ENCODE peak calls at places on chromosomes 2 and 18, in five cellular contexts. W is cardiac muscle cell, U is mucosa of descending colon, P is AG04450, D is GM23338. X is an unnamed sample.

GRCh38 chr18:43789234-43790000 is 512.1 kb upstream of the SYT4 start:
- DNase-seq in W (peak), U (no peak), P (no peak), D (peak), X (peak)

GRCh38 chr2:53896864-53897263 is 37.1 kb upstream of the GPR75 start:
- DNase-seq in W (no peak), U (no peak), P (peak), D (no peak), X (peak)

GRCh38 chr2:168944065-168944464 is 43.0 kb downstream of the G6PC2 start:
- DNase-seq in W (no peak), U (no peak), P (no peak), D (peak), X (peak)

GRCh38 chr2:53880756-53881155 is 21.0 kb upstream of the GPR75 start:
- DNase-seq in W (no peak), U (no peak), P (no peak), D (no peak), X (peak)

GRCh38 chr18:9631814-9632496 is 17.6 kb upstream of the PPP4R1 start:
- DNase-seq in W (no peak), U (no peak), P (peak), D (no peak), X (peak)

GRCh38 chr2:215145611-215146010 is 7.2 kb upstream of the ABCA12 start:
- DNase-seq in W (no peak), U (no peak), P (no peak), D (no peak), X (no peak)

GRCh38 chr18:73461780-73462059 is 593.9 kb upstream of the NETO1 start:
- DNase-seq in W (no peak), U (no peak), P (no peak), D (no peak), X (peak)

GRCh38 chr18:8507361-8507760 is 101.9 kb upstream of the RAB12 start:
- DNase-seq in W (peak), U (no peak), P (no peak), D (peak), X (peak)

GRCh38 chr2:85235281-85235680 is 92.5 kb downstream of the TGOLN2 start:
- DNase-seq in W (no peak), U (no peak), P (no peak), D (no peak), X (no peak)

GRCh38 chr2:42457011-42457410 is 36.8 kb downstream of the KCNG3 start:
- DNase-seq in W (no peak), U (no peak), P (no peak), D (peak), X (no peak)

GRCh38 chr2:240149943-240150784 is 9.7 kb upstream of the OTOS start:
- DNase-seq in W (peak), U (no peak), P (no peak), D (peak), X (peak)

GRCh38 chr2:181077128-181077709 is 96.8 kb downstream of the UBE2E3 start:
- DNase-seq in W (peak), U (no peak), P (no peak), D (peak), X (peak)

GRCh38 chr2:55519908-55520885 is 679 bp downstream of the CFAP36 start:
- DNase-seq in W (peak), U (no peak), P (no peak), D (peak), X (peak)

GRCh38 chr2:18605115-18605514 is 15.7 kb upstream of the NT5C1B start:
- DNase-seq in W (no peak), U (no peak), P (no peak), D (no peak), X (no peak)

GRCh38 chr2:188102881-188103280 is 188.8 kb upstream of the GULP1 start:
- DNase-seq in W (no peak), U (no peak), P (no peak), D (no peak), X (no peak)

GRCh38 chr18:9535430-9535972 is 60.2 kb downstream of the RALBP1 start:
- DNase-seq in W (no peak), U (no peak), P (peak), D (no peak), X (peak)

GRCh38 chr2:54539683-54540082 is 83.6 kb downstream of the SPTBN1 start:
- DNase-seq in W (no peak), U (no peak), P (no peak), D (no peak), X (no peak)

GRCh38 chr2:108917078-108917440 is 72.0 kb downstream of the EDAR start:
- DNase-seq in W (no peak), U (no peak), P (peak), D (no peak), X (peak)

GRCh38 chr2:71129114-71129890 is 727 bp downstream of the MCEE start:
- DNase-seq in W (no peak), U (no peak), P (no peak), D (no peak), X (peak)

GRCh38 chr2:33131820-33132219 is 185.1 kb downstream of the LTBP1 start:
- DNase-seq in W (no peak), U (no peak), P (no peak), D (no peak), X (no peak)

GRCh38 chr2:170836027-170836426 is 19.3 kb downstream of the GAD1 start:
- DNase-seq in W (no peak), U (no peak), P (no peak), D (no peak), X (no peak)

GRCh38 chr18:22564036-22564435 is 146.3 kb upstream of the CTAGE1 start:
- DNase-seq in W (no peak), U (no peak), P (no peak), D (no peak), X (peak)

GRCh38 chr2:132665401-132665800 is 4.6 kb downstream of the LYPD1 start:
- DNase-seq in W (no peak), U (no peak), P (no peak), D (no peak), X (no peak)

GRCh38 chr2:152405206-152406118 is 70.5 kb downstream of the FMNL2 start:
- DNase-seq in W (no peak), U (no peak), P (no peak), D (no peak), X (peak)

GRCh38 chr2:178796079-178796677 is 11.0 kb downstream of the TTN start:
- DNase-seq in W (no peak), U (no peak), P (peak), D (peak), X (peak)

GRCh38 chr18:79600141-79600540 is 79.5 kb upstream of the CTDP1 start:
- DNase-seq in W (no peak), U (peak), P (no peak), D (no peak), X (no peak)

GRCh38 chr2:111054791-111055627 is 65.7 kb upstream of the BCL2L11 start:
- DNase-seq in W (no peak), U (no peak), P (no peak), D (no peak), X (no peak)

GRCh38 chr2:20501974-20502373 is 55.1 kb downstream of the RHOB start:
- DNase-seq in W (no peak), U (no peak), P (peak), D (no peak), X (peak)

GRCh38 chr18:80246656-80247402 is 485 bp downstream of the PARD6G start:
- DNase-seq in W (no peak), U (no peak), P (no peak), D (peak), X (no peak)

GRCh38 chr2:173191601-173192000 is 116.0 kb downstream of the MAP3K20 start:
- DNase-seq in W (no peak), U (no peak), P (no peak), D (peak), X (no peak)

GRCh38 chr18:74131124-74131523 is 16.5 kb downstream of the FBXO15 start:
- DNase-seq in W (no peak), U (no peak), P (no peak), D (no peak), X (no peak)

GRCh38 chr18:23099621-23100020 is 35.7 kb upstream of the CABLES1 start:
- DNase-seq in W (no peak), U (peak), P (no peak), D (no peak), X (no peak)

GRCh38 chr2:204293884-204294535 is 251.3 kb upstream of the PARD3B start:
- DNase-seq in W (no peak), U (no peak), P (no peak), D (no peak), X (no peak)

GRCh38 chr2:28398101-28398834 is 5.6 kb downstream of the FOSL2 start:
- DNase-seq in W (no peak), U (no peak), P (no peak), D (no peak), X (peak)

GRCh38 chr2:51297488-51297887 is 265.6 kb upstream of the NRXN1 start:
- DNase-seq in W (peak), U (no peak), P (no peak), D (no peak), X (no peak)

GRCh38 chr18:68316636-68317035 is 398.3 kb downstream of the TMX3 start:
- DNase-seq in W (no peak), U (no peak), P (no peak), D (peak), X (peak)

GRCh38 chr2:224242543-224242942 is 159.4 kb downstream of the FAM124B start:
- DNase-seq in W (no peak), U (no peak), P (no peak), D (no peak), X (peak)

GRCh38 chr2:48890732-48891131 is 135.2 kb upstream of the LHCGR start:
- DNase-seq in W (no peak), U (no peak), P (no peak), D (no peak), X (no peak)

GRCh38 chr2:66565291-66565690 is 130.4 kb downstream of the MEIS1 start:
- DNase-seq in W (no peak), U (no peak), P (no peak), D (no peak), X (no peak)

GRCh38 chr18:56168049-56168781 is 470.2 kb downstream of the TXNL1 start:
- DNase-seq in W (no peak), U (no peak), P (peak), D (peak), X (peak)

GRCh38 chr2:237791977-237792727 is 6.4 kb upstream of the RBM44 start:
- DNase-seq in W (no peak), U (no peak), P (no peak), D (peak), X (peak)
- TF ChIP-seq CTCF in W (peak), U (no peak), P (peak), D (peak), X (peak)

GRCh38 chr2:45577426-45577825 is 33.6 kb downstream of the SRBD1 start:
- DNase-seq in W (no peak), U (no peak), P (no peak), D (no peak), X (peak)

GRCh38 chr2:45582522-45582921 is 28.5 kb downstream of the SRBD1 start:
- DNase-seq in W (no peak), U (no peak), P (no peak), D (no peak), X (no peak)

GRCh38 chr2:45575881-45576280 is 35.2 kb downstream of the SRBD1 start:
- DNase-seq in W (no peak), U (no peak), P (no peak), D (no peak), X (no peak)

GRCh38 chr2:45572979-45573378 is 38.1 kb downstream of the SRBD1 start:
- DNase-seq in W (no peak), U (no peak), P (no peak), D (no peak), X (no peak)

GRCh38 chr2:45578056-45578843 is 32.8 kb downstream of the SRBD1 start:
- DNase-seq in W (peak), U (no peak), P (no peak), D (peak), X (peak)
- H3K4me3 ChIP-seq in W (no peak), U (no peak), P (no peak), D (no peak), X (no peak)

GRCh38 chr2:29700560-29700959 is 220.8 kb downstream of the ALK start:
- DNase-seq in W (no peak), U (no peak), P (peak), D (no peak), X (peak)
- TF ChIP-seq CTCF in W (no peak), U (no peak), P (no peak), D (no peak), X (no peak)

DNA sequence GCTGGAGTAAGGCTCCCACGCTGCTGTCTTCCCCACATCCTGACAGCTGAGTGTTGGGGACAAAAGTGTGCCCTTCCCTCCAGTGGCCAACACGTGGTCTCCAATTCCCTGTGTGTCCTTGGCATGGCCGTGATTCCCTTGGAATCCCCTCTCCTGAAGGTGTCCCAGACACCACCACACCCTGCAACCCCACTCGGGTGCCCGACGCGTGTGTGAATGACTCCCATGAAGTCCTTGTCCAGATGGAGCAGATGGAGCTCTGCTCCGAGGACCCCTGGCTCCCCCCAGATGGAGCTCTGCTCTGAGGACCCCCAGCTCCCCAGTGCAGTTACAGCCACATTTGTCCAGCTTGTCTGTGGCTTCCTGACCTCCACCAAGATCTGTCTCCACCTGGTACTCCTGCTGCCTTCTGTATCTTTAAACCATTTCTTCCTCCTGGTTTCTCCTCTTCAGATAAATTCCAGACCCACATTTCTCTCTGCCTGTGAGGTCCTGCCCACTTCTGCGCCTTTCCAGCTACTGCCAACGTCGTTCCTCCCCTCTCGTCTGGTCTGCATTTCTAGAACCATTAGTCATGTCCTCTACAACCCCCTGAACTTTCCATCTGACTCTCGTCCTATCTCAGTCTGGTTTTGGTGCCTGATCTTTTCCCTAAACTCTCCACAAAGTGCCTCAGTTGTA is 86.8 kb upstream of the PXDN start:
- DNase-seq in W (no peak), U (no peak), P (no peak), D (no peak), X (peak)
- H3K4me3 ChIP-seq in W (no peak), U (no peak), P (no peak), D (no peak), X (no peak)

GRCh38 chr2:127560201-127560928 is 24.9 kb downstream of the MYO7B start:
- DNase-seq in W (no peak), U (no peak), P (no peak), D (no peak), X (peak)
- TF ChIP-seq CTCF in W (no peak), U (no peak), P (no peak), D (no peak), X (peak)

DNA sequence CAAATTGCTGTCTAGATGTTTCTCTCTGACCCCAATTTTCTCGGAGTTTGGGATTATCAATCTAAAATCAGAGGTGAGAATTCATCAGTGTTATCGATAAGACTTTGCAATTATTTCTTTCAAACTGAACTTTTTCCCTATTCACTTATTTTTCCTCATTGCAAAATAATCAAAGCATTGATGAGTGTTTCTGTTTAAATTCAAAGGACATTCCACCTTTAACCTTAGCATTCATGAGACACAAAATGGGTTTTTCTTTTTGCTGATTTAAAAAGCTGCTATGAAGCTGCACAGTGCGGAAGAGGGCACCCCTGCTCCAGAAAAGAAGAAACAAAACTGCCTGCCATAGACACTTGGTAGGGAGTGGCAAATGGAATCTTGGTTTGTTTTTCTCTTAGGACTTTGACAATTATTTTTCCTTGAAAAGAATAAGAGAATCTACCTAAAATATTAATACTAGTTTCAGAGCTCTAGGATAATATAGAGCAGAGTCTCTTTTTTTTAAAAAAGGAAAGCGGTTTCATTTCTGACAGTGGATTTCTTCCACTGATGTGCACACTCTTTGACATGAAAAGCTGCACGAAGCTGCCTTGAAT is 203.4 kb downstream of the TGIF1 start:
- DNase-seq in W (no peak), U (no peak), P (no peak), D (no peak), X (no peak)
- H3K4me3 ChIP-seq in W (no peak), U (no peak), P (peak), D (no peak), X (peak)

GRCh38 chr2:12557688-12558087 is 159.0 kb upstream of the TRIB2 start:
- DNase-seq in W (no peak), U (no peak), P (no peak), D (no peak), X (no peak)

GRCh38 chr2:12552092-12552491 is 164.6 kb upstream of the TRIB2 start:
- DNase-seq in W (no peak), U (no peak), P (no peak), D (no peak), X (no peak)

GRCh38 chr2:12554235-12555011 is 162.3 kb upstream of the TRIB2 start:
- DNase-seq in W (no peak), U (no peak), P (no peak), D (no peak), X (no peak)

GRCh38 chr2:12556762-12557161 is 160.0 kb upstream of the TRIB2 start:
- DNase-seq in W (no peak), U (no peak), P (no peak), D (no peak), X (peak)

GRCh38 chr2:12555012-12555645 is 161.6 kb upstream of the TRIB2 start:
- DNase-seq in W (no peak), U (no peak), P (no peak), D (no peak), X (peak)
- TF ChIP-seq CTCF in W (no peak), U (no peak), P (no peak), D (no peak), X (no peak)

GRCh38 chr2:228016402-228016801 is 145.0 kb downstream of the DAW1 start:
- DNase-seq in W (no peak), U (no peak), P (no peak), D (peak), X (no peak)
- H3K4me3 ChIP-seq in W (no peak), U (no peak), P (no peak), D (no peak), X (no peak)